ENCODE peak calls at places on chromosome 3, in nine cellular contexts. H is right atrium auricular region, J is progenitor cell of endocrine pancreas, I is natural killer cell, M is H9, N is pancreas, F is neural crest cell, L is upper lobe of right lung, G is endothelial cell. E is an unnamed sample.

GRCh38 chr3:195221015-195221853 is 49.7 kb downstream of the XXYLT1 start:
- DNase-seq in H (no peak), J (no peak), I (no peak), M (no peak), N (no peak), F (no peak), L (peak), G (no peak), E (peak)

GRCh38 chr3:30826381-30827061 is 67.9 kb downstream of the GADL1 start:
- DNase-seq in H (no peak), J (no peak), I (no peak), M (no peak), N (no peak), F (no peak), L (no peak), G (no peak), E (no peak)

GRCh38 chr3:112437146-112438022 is 61.9 kb downstream of the BTLA start:
- DNase-seq in H (no peak), J (no peak), I (no peak), M (peak), N (no peak), F (no peak), L (no peak), G (no peak), E (no peak)

GRCh38 chr3:17979911-17980310 is 237.5 kb upstream of the TBC1D5 start:
- DNase-seq in H (no peak), J (no peak), I (no peak), M (no peak), N (no peak), F (no peak), L (no peak), G (no peak), E (no peak)

GRCh38 chr3:132253262-132253878 is 63.8 kb upstream of the ACP3 start:
- DNase-seq in H (no peak), J (no peak), I (no peak), M (no peak), N (no peak), F (peak), L (no peak), G (peak), E (no peak)

GRCh38 chr3:132225664-132226063 is 91.5 kb upstream of the ACP3 start:
- DNase-seq in H (no peak), J (no peak), I (no peak), M (no peak), N (no peak), F (no peak), L (no peak), G (no peak), E (no peak)

GRCh38 chr3:115702598-115702997 is 79.3 kb downstream of the GAP43 start:
- DNase-seq in H (no peak), J (no peak), I (no peak), M (no peak), N (no peak), F (no peak), L (no peak), G (no peak), E (no peak)

GRCh38 chr3:132641837-132642538 is 17.6 kb downstream of the ACAD11 start:
- DNase-seq in H (no peak), J (no peak), I (no peak), M (no peak), N (no peak), F (no peak), L (no peak), G (no peak), E (no peak)

GRCh38 chr3:34449305-34449704 is 650.9 kb downstream of the PDCD6IP start:
- DNase-seq in H (no peak), J (no peak), I (no peak), M (no peak), N (no peak), F (no peak), L (no peak), G (no peak), E (no peak)

GRCh38 chr3:189192725-189193124 is 21.0 kb downstream of the TPRG1 start:
- DNase-seq in H (no peak), J (no peak), I (no peak), M (no peak), N (no peak), F (no peak), L (no peak), G (no peak), E (no peak)

DNA sequence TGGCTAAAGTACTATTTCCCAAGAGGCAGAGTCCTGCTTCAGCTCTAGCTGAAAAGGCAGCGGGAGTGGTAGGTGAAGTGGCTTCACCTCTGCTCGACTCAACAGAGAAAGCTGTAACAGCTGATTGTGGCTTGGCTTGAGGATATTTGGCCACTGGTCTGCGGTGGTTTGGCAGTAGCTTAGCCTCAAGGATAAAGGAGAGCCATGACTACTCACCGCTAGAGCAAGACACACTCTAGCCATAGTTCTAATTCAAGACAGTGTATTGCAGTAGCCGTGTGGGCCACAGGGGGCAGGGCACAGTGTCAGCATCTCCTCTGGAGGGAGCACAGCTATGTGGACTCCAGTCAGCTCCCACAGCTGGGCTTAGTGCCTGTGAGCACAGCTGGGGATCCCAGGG is 23.5 kb downstream of the TPRG1 start:
- DNase-seq in H (no peak), J (no peak), I (no peak), M (peak), N (no peak), F (no peak), L (peak), G (no peak), E (no peak)
- TF ChIP-seq CTCF in H (no peak), J (no peak), I (no peak), M (peak), N (no peak), F (no peak), L (peak), G (no peak), E (peak)

DNA sequence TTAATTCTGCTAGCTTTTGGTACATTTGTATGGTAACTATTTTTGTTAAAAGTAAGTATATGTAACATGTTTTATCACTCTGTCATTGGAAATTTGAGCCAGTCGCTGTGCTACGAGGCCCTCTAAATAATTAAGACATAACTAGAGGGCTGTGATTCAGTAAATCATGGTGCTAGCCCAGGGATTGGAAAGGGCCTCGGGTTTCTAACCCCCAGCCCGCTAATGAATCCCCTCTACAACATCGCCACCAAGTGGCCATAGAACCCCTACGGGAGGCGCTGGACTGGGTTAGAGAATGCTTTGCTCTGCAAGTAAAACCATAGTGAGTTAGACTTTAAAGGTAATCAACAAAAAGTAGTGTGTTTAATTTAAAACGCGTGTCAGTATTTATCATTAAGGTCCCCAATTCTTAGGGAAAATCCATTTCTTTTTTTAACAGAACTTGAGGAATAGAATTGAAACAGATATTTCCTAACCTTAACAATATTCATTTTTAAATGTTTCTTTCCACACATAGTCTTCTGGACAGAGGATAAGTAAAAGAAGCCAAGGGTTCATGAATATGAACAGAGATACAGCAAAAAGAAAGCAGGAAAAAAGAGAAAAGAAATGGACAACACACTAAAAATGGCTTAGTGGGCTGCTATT is 744.7 kb downstream of the EPHA3 start:
- DNase-seq in H (no peak), J (peak), I (no peak), M (peak), N (peak), F (peak), L (no peak), G (peak), E (no peak)
- TF ChIP-seq CTCF in H (peak), J (peak), I (no peak), M (peak), N (peak), F (peak), L (peak), G (peak), E (peak)

DNA sequence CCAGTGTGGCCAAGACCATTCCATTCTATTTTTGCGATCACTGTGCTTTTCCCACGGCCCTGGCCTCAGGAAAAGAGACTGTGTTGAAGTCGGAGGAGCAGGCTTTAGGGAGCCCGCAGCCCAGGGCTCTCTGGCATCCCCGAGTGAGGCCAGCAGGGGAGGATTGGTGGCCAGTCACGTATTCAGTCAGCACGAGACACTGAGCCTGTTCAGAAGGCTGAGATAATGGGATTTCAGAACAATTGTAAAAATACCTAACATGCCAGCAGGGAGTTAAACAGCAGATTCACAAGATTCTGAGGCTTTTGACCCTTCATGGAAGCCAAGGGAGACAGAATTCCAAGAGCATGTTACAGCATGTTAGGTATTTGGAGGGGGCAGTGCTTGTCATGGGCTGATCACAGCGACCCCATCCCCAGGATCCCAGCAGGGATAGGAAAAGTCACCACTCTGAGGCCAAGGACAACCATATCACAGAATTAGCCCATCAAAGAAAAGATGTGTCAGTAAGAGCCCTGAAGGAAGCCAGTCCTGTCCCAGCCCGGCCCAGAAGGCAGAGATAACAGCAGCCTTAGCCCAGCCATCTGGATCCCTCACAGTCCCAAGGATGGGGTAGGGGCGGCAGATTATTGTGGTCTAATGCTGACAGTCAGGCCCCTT is 40.6 kb downstream of the AMOTL2 start:
- DNase-seq in H (no peak), J (no peak), I (no peak), M (peak), N (no peak), F (no peak), L (no peak), G (no peak), E (peak)
- TF ChIP-seq CTCF in H (no peak), J (no peak), I (no peak), M (peak), N (no peak), F (no peak), L (no peak), G (no peak), E (peak)

GRCh38 chr3:20130122-20130521 is 55.9 kb downstream of the SGO1 start:
- DNase-seq in H (no peak), J (no peak), I (no peak), M (no peak), N (no peak), F (no peak), L (no peak), G (no peak), E (no peak)
- TF ChIP-seq CTCF in H (peak), J (no peak), I (no peak), M (peak), N (no peak), F (no peak), L (no peak), G (no peak), E (no peak)

E was measured in osteocyte.